ENCODE peak calls at places on chromosomes 16 and 17, in five cellular contexts. One of them, this sample, is unnamed.

GRCh38 chr16:49827806-49828428 is 28.0 kb downstream of the ZNF423 start:
- DNase-seq in NCI-H1417 treated with DMSO at 0.1 percent for 48 hours: no peak
- DNase-seq in GM12891: no peak
- DNase-seq in aorta: no peak
- DNase-seq in cerebellar nuclear complex: no peak
- DNase-seq in this sample: no peak

GRCh38 chr16:89334988-89335802 is 117.7 kb downstream of the ZNF778 start:
- DNase-seq in aorta: peak; percentile 68
- DNase-seq in NCI-H1417 treated with DMSO at 0.1 percent for 48 hours: no peak
- DNase-seq in GM12891: no peak
- DNase-seq in cerebellar nuclear complex: no peak
- DNase-seq in this sample: no peak

GRCh38 chr16:65916995-65917394 is 449.5 kb upstream of the CDH5 start:
- DNase-seq in NCI-H1417 treated with DMSO at 0.1 percent for 48 hours: no peak
- DNase-seq in cerebellar nuclear complex: no peak
- DNase-seq in GM12891: no peak
- DNase-seq in aorta: no peak
- DNase-seq in this sample: no peak

GRCh38 chr16:84292032-84292431 is 2.6 kb upstream of the WFDC1 start:
- DNase-seq in GM12891: no peak
- DNase-seq in aorta: no peak
- DNase-seq in NCI-H1417 treated with DMSO at 0.1 percent for 48 hours: no peak
- DNase-seq in cerebellar nuclear complex: no peak
- DNase-seq in this sample: peak; percentile 46

GRCh38 chr16:27245276-27246231 is 23.0 kb downstream of the NSMCE1 start:
- DNase-seq in aorta: no peak
- DNase-seq in cerebellar nuclear complex: peak; percentile 71
- DNase-seq in NCI-H1417 treated with DMSO at 0.1 percent for 48 hours: no peak
- DNase-seq in GM12891: no peak
- DNase-seq in this sample: no peak

GRCh38 chr16:8741636-8742427 is 55.6 kb downstream of the TMEM186 start:
- DNase-seq in GM12891: no peak
- DNase-seq in cerebellar nuclear complex: no peak
- DNase-seq in aorta: no peak
- DNase-seq in NCI-H1417 treated with DMSO at 0.1 percent for 48 hours: no peak
- DNase-seq in this sample: no peak

GRCh38 chr16:14371778-14372431 is 258.2 kb downstream of the PARN start:
- DNase-seq in aorta: no peak
- DNase-seq in NCI-H1417 treated with DMSO at 0.1 percent for 48 hours: no peak
- DNase-seq in GM12891: no peak
- DNase-seq in cerebellar nuclear complex: no peak
- DNase-seq in this sample: no peak

GRCh38 chr16:56368545-56368944 is 56.8 kb downstream of the AMFR start:
- DNase-seq in GM12891: no peak
- DNase-seq in cerebellar nuclear complex: no peak
- DNase-seq in aorta: no peak
- DNase-seq in NCI-H1417 treated with DMSO at 0.1 percent for 48 hours: no peak
- DNase-seq in this sample: no peak

GRCh38 chr16:73125860-73126259 is 77.9 kb upstream of the ZFHX3 start:
- DNase-seq in GM12891: no peak
- DNase-seq in NCI-H1417 treated with DMSO at 0.1 percent for 48 hours: no peak
- DNase-seq in cerebellar nuclear complex: no peak
- DNase-seq in aorta: no peak
- DNase-seq in this sample: no peak

GRCh38 chr16:11289202-11289601 is 8.1 kb upstream of the PRM1 start:
- DNase-seq in aorta: no peak
- DNase-seq in NCI-H1417 treated with DMSO at 0.1 percent for 48 hours: no peak
- DNase-seq in GM12891: no peak
- DNase-seq in cerebellar nuclear complex: no peak
- DNase-seq in this sample: no peak

GRCh38 chr17:4715071-4715749 is 4.8 kb downstream of the ARRB2 start:
- DNase-seq in aorta: peak; percentile 47
- DNase-seq in GM12891: no peak
- DNase-seq in cerebellar nuclear complex: no peak
- DNase-seq in NCI-H1417 treated with DMSO at 0.1 percent for 48 hours: no peak
- DNase-seq in this sample: no peak

GRCh38 chr16:87431926-87432325 is 39.8 kb downstream of the MAP1LC3B start:
- DNase-seq in NCI-H1417 treated with DMSO at 0.1 percent for 48 hours: no peak
- DNase-seq in aorta: no peak
- DNase-seq in cerebellar nuclear complex: no peak
- DNase-seq in GM12891: no peak
- DNase-seq in this sample: no peak

GRCh38 chr17:70683936-70684335 is 514.6 kb downstream of the KCNJ2 start:
- DNase-seq in NCI-H1417 treated with DMSO at 0.1 percent for 48 hours: no peak
- DNase-seq in GM12891: no peak
- DNase-seq in cerebellar nuclear complex: no peak
- DNase-seq in aorta: no peak
- DNase-seq in this sample: no peak

GRCh38 chr17:7889166-7889584 is 586 bp downstream of the CHD3 start:
- DNase-seq in GM12891: no peak
- DNase-seq in NCI-H1417 treated with DMSO at 0.1 percent for 48 hours: no peak
- DNase-seq in cerebellar nuclear complex: peak; percentile 72
- DNase-seq in aorta: peak; percentile 99
- DNase-seq in this sample: peak; percentile 73

GRCh38 chr17:49508061-49508865 is 13.2 kb downstream of the NGFR start:
- DNase-seq in NCI-H1417 treated with DMSO at 0.1 percent for 48 hours: no peak
- DNase-seq in aorta: no peak
- DNase-seq in GM12891: no peak
- DNase-seq in cerebellar nuclear complex: no peak
- DNase-seq in this sample: no peak

GRCh38 chr16:10521681-10522274 is 58.6 kb downstream of the EMP2 start:
- DNase-seq in aorta: no peak
- DNase-seq in cerebellar nuclear complex: peak; percentile 15
- DNase-seq in GM12891: peak; percentile 42
- DNase-seq in NCI-H1417 treated with DMSO at 0.1 percent for 48 hours: no peak
- DNase-seq in this sample: no peak

GRCh38 chr17:17176341-17176740 is 29.8 kb downstream of the PLD6 start:
- DNase-seq in cerebellar nuclear complex: no peak
- DNase-seq in NCI-H1417 treated with DMSO at 0.1 percent for 48 hours: no peak
- DNase-seq in aorta: no peak
- DNase-seq in GM12891: no peak
- DNase-seq in this sample: no peak

GRCh38 chr16:77825196-77825595 is 36.8 kb downstream of the VAT1L start:
- DNase-seq in GM12891: no peak
- DNase-seq in NCI-H1417 treated with DMSO at 0.1 percent for 48 hours: no peak
- DNase-seq in aorta: no peak
- DNase-seq in cerebellar nuclear complex: no peak
- DNase-seq in this sample: no peak

GRCh38 chr16:1974157-1975070 is 2.6 kb downstream of the TBL3 start:
- DNase-seq in NCI-H1417 treated with DMSO at 0.1 percent for 48 hours: no peak
- DNase-seq in GM12891: no peak
- DNase-seq in cerebellar nuclear complex: no peak
- DNase-seq in aorta: no peak
- DNase-seq in this sample: no peak

GRCh38 chr17:63222655-63223054 is 223.5 kb downstream of the CYB561 start:
- DNase-seq in aorta: no peak
- DNase-seq in GM12891: no peak
- DNase-seq in cerebellar nuclear complex: no peak
- DNase-seq in NCI-H1417 treated with DMSO at 0.1 percent for 48 hours: no peak
- DNase-seq in this sample: no peak

GRCh38 chr17:72730091-72730490 is 362.4 kb downstream of the SLC39A11 start:
- DNase-seq in aorta: no peak
- DNase-seq in cerebellar nuclear complex: no peak
- DNase-seq in GM12891: no peak
- DNase-seq in NCI-H1417 treated with DMSO at 0.1 percent for 48 hours: no peak
- DNase-seq in this sample: no peak

GRCh38 chr17:30554839-30555751 is 77.9 kb downstream of the GOSR1 start:
- DNase-seq in GM12891: no peak
- DNase-seq in cerebellar nuclear complex: no peak
- DNase-seq in NCI-H1417 treated with DMSO at 0.1 percent for 48 hours: no peak
- DNase-seq in aorta: peak; percentile 73
- DNase-seq in this sample: no peak

GRCh38 chr17:51164911-51165679 is 1.1 kb upstream of the NME2 start:
- DNase-seq in NCI-H1417 treated with DMSO at 0.1 percent for 48 hours: no peak
- DNase-seq in cerebellar nuclear complex: no peak
- DNase-seq in aorta: no peak
- DNase-seq in GM12891: no peak
- DNase-seq in this sample: no peak

GRCh38 chr17:31508310-31509094 is 117.0 kb downstream of the RAB11FIP4 start:
- DNase-seq in NCI-H1417 treated with DMSO at 0.1 percent for 48 hours: no peak
- DNase-seq in cerebellar nuclear complex: no peak
- DNase-seq in aorta: no peak
- DNase-seq in GM12891: no peak
- DNase-seq in this sample: no peak

GRCh38 chr16:57534337-57534880 is 2.0 kb downstream of the CCDC102A start:
- DNase-seq in GM12891: no peak
- DNase-seq in cerebellar nuclear complex: no peak
- DNase-seq in NCI-H1417 treated with DMSO at 0.1 percent for 48 hours: no peak
- DNase-seq in aorta: peak; percentile 55
- DNase-seq in this sample: no peak

GRCh38 chr17:81043725-81044427 is 8.9 kb downstream of the BAIAP2 start:
- DNase-seq in NCI-H1417 treated with DMSO at 0.1 percent for 48 hours: no peak
- DNase-seq in aorta: no peak
- DNase-seq in GM12891: no peak
- DNase-seq in cerebellar nuclear complex: no peak
- DNase-seq in this sample: no peak

GRCh38 chr17:63919311-63919723 is 678 bp upstream of the GH1 start:
- DNase-seq in cerebellar nuclear complex: no peak
- DNase-seq in aorta: peak; percentile 77
- DNase-seq in GM12891: peak; percentile 69
- DNase-seq in NCI-H1417 treated with DMSO at 0.1 percent for 48 hours: no peak
- DNase-seq in this sample: no peak

GRCh38 chr17:56292010-56292409 is 138.7 kb downstream of the ANKFN1 start:
- DNase-seq in cerebellar nuclear complex: no peak
- DNase-seq in aorta: no peak
- DNase-seq in GM12891: no peak
- DNase-seq in NCI-H1417 treated with DMSO at 0.1 percent for 48 hours: no peak
- DNase-seq in this sample: no peak

GRCh38 chr17:13759936-13760335 is 158.2 kb upstream of the HS3ST3A1 start:
- DNase-seq in aorta: no peak
- DNase-seq in cerebellar nuclear complex: no peak
- DNase-seq in NCI-H1417 treated with DMSO at 0.1 percent for 48 hours: no peak
- DNase-seq in GM12891: no peak
- DNase-seq in this sample: no peak

GRCh38 chr17:47218896-47219430 is 9.8 kb downstream of the MYL4 start:
- DNase-seq in NCI-H1417 treated with DMSO at 0.1 percent for 48 hours: no peak
- DNase-seq in GM12891: no peak
- DNase-seq in cerebellar nuclear complex: no peak
- DNase-seq in aorta: no peak
- DNase-seq in this sample: no peak

GRCh38 chr17:83144421-83145357 is 65.3 kb downstream of the METRNL start:
- DNase-seq in NCI-H1417 treated with DMSO at 0.1 percent for 48 hours: no peak
- DNase-seq in GM12891: no peak
- DNase-seq in aorta: peak; percentile 84
- DNase-seq in cerebellar nuclear complex: no peak
- DNase-seq in this sample: no peak

GRCh38 chr17:19645608-19646250 is 2.8 kb upstream of the ALDH3A2 start:
- DNase-seq in cerebellar nuclear complex: no peak
- DNase-seq in GM12891: peak; percentile 30
- DNase-seq in aorta: no peak
- DNase-seq in NCI-H1417 treated with DMSO at 0.1 percent for 48 hours: no peak
- DNase-seq in this sample: no peak

GRCh38 chr16:31501966-31502348 is 6.2 kb downstream of the RUSF1 start:
- DNase-seq in aorta: no peak
- DNase-seq in NCI-H1417 treated with DMSO at 0.1 percent for 48 hours: no peak
- DNase-seq in GM12891: no peak
- DNase-seq in cerebellar nuclear complex: no peak
- DNase-seq in this sample: no peak

GRCh38 chr16:67801889-67802288 is 4.5 kb downstream of the RANBP10 start:
- DNase-seq in GM12891: no peak
- DNase-seq in NCI-H1417 treated with DMSO at 0.1 percent for 48 hours: no peak
- DNase-seq in aorta: no peak
- DNase-seq in cerebellar nuclear complex: no peak
- DNase-seq in this sample: no peak

GRCh38 chr17:32323784-32324590 is 18.0 kb downstream of the C17orf75 start:
- DNase-seq in aorta: peak; percentile 52
- DNase-seq in NCI-H1417 treated with DMSO at 0.1 percent for 48 hours: no peak
- DNase-seq in cerebellar nuclear complex: no peak
- DNase-seq in GM12891: no peak
- DNase-seq in this sample: no peak

GRCh38 chr17:27601069-27601974 is 29.7 kb upstream of the LGALS9 start:
- DNase-seq in NCI-H1417 treated with DMSO at 0.1 percent for 48 hours: no peak
- DNase-seq in cerebellar nuclear complex: peak; percentile 51
- DNase-seq in aorta: peak; percentile 91
- DNase-seq in GM12891: peak; percentile 51
- DNase-seq in this sample: no peak

This sample was measured in NCI-H2081 treated with DMSO at 0.1 percent for 48 hours.